ENCODE peak calls at places on chromosome 17, in four cellular contexts. G, V, J and P are unnamed samples.

GRCh38 chr17:78980624-78980972 is 875 bp upstream of the LGALS3BP start:
- DNase-seq in G (no peak), V (no peak), J (no peak), P (no peak)

GRCh38 chr17:2613089-2613808 is 19.8 kb downstream of the PAFAH1B1 start:
- DNase-seq in G (no peak), V (no peak), J (no peak), P (no peak)

GRCh38 chr17:21001813-21002221 is 41.0 kb downstream of the USP22 start:
- DNase-seq in G (no peak), V (no peak), J (no peak), P (no peak)

GRCh38 chr17:62751350-62751691 is 56.8 kb downstream of the MARCHF10 start:
- DNase-seq in G (no peak), V (no peak), J (no peak), P (no peak)

GRCh38 chr17:41559548-41559947 is 12.3 kb downstream of the KRT9 start:
- DNase-seq in G (no peak), V (no peak), J (no peak), P (no peak)

GRCh38 chr17:58279016-58279671 is 1.6 kb downstream of the MPO start:
- DNase-seq in G (no peak), V (no peak), J (no peak), P (no peak)

GRCh38 chr17:43766413-43767052 is 7.9 kb upstream of the SOST start:
- DNase-seq in G (no peak), V (no peak), J (no peak), P (no peak)

GRCh38 chr17:9768381-9768934 is 22.9 kb downstream of the DHRS7C start:
- DNase-seq in G (peak), V (no peak), J (no peak), P (peak)

GRCh38 chr17:17853811-17854527 is 17.2 kb upstream of the SREBF1 start:
- DNase-seq in G (no peak), V (no peak), J (no peak), P (no peak)

GRCh38 chr17:9522074-9522473 is 53.5 kb downstream of the STX8 start:
- DNase-seq in G (peak), V (no peak), J (no peak), P (peak)

GRCh38 chr17:18076941-18077340 is 10.8 kb upstream of the DRG2 start:
- DNase-seq in G (no peak), V (no peak), J (no peak), P (no peak)

GRCh38 chr17:74270333-74270732 is 3.7 kb upstream of the DNAI2 start:
- DNase-seq in G (no peak), V (no peak), J (no peak), P (no peak)

GRCh38 chr17:15233022-15233805 is 31.9 kb downstream of the PMP22 start:
- DNase-seq in G (no peak), V (no peak), J (no peak), P (no peak)

GRCh38 chr17:28878981-28879380 is 18.6 kb downstream of the FLOT2 start:
- DNase-seq in G (peak), V (no peak), J (no peak), P (peak)